ENCODE peak calls at places on chromosomes 16 and 17, in nine cellular contexts. One of them, this sample, is unnamed.

GRCh38 chr17:58330997-58331814 is 2.6 kb upstream of the TSPOAP1 start:
- DNase-seq in breast epithelium: no peak
- DNase-seq in GM23338: peak
- DNase-seq in stomach: peak
- DNase-seq in H1: no peak
- DNase-seq in GM12878: no peak
- DNase-seq in GM12891: no peak
- DNase-seq in prostate gland: no peak
- DNase-seq in GM12892: peak
- DNase-seq in this sample: no peak

GRCh38 chr17:2926019-2926650 is 129.9 kb downstream of the RAP1GAP2 start:
- DNase-seq in H1: no peak
- DNase-seq in GM12878: no peak
- DNase-seq in GM12891: no peak
- DNase-seq in GM23338: no peak
- DNase-seq in stomach: no peak
- DNase-seq in prostate gland: no peak
- DNase-seq in GM12892: no peak
- DNase-seq in breast epithelium: peak
- DNase-seq in this sample: no peak

GRCh38 chr17:76240461-76241204 is at the start of gene RNF157:
- DNase-seq in breast epithelium: peak
- DNase-seq in GM12891: peak
- DNase-seq in GM12878: no peak
- DNase-seq in GM23338: peak
- DNase-seq in stomach: peak
- DNase-seq in GM12892: peak
- DNase-seq in prostate gland: peak
- DNase-seq in H1: no peak
- DNase-seq in this sample: no peak

GRCh38 chr17:32755045-32755805 is 121.7 kb downstream of the MYO1D start:
- DNase-seq in prostate gland: no peak
- DNase-seq in GM12892: no peak
- DNase-seq in GM23338: peak
- DNase-seq in breast epithelium: no peak
- DNase-seq in H1: no peak
- DNase-seq in stomach: no peak
- DNase-seq in GM12878: no peak
- DNase-seq in GM12891: no peak
- DNase-seq in this sample: peak

GRCh38 chr17:70313450-70313849 is 144.1 kb downstream of the KCNJ2 start:
- DNase-seq in GM23338: no peak
- DNase-seq in stomach: no peak
- DNase-seq in GM12891: no peak
- DNase-seq in GM12878: no peak
- DNase-seq in breast epithelium: no peak
- DNase-seq in H1: no peak
- DNase-seq in prostate gland: no peak
- DNase-seq in GM12892: no peak
- DNase-seq in this sample: no peak

GRCh38 chr17:3928394-3928793 is 12.1 kb upstream of the P2RX1 start:
- DNase-seq in prostate gland: no peak
- DNase-seq in GM12891: no peak
- DNase-seq in GM12892: no peak
- DNase-seq in stomach: no peak
- DNase-seq in H1: no peak
- DNase-seq in GM23338: no peak
- DNase-seq in GM12878: no peak
- DNase-seq in breast epithelium: no peak
- DNase-seq in this sample: no peak

GRCh38 chr16:56600398-56600999 is 7.9 kb upstream of the MT2A start:
- DNase-seq in breast epithelium: no peak
- DNase-seq in GM23338: peak
- DNase-seq in GM12892: no peak
- DNase-seq in stomach: peak
- DNase-seq in prostate gland: peak
- DNase-seq in GM12878: no peak
- DNase-seq in GM12891: no peak
- DNase-seq in H1: no peak
- DNase-seq in this sample: no peak

GRCh38 chr17:2023692-2024571 is 1.2 kb downstream of the RTN4RL1 start:
- DNase-seq in GM12891: no peak
- DNase-seq in GM12878: no peak
- DNase-seq in stomach: no peak
- DNase-seq in GM23338: peak
- DNase-seq in H1: peak
- DNase-seq in prostate gland: no peak
- DNase-seq in breast epithelium: peak
- DNase-seq in GM12892: no peak
- DNase-seq in this sample: no peak

GRCh38 chr17:59892251-59892848 is 393 bp downstream of the TUBD1 start:
- DNase-seq in stomach: no peak
- DNase-seq in prostate gland: no peak
- DNase-seq in GM12878: no peak
- DNase-seq in GM12891: no peak
- DNase-seq in breast epithelium: no peak
- DNase-seq in GM12892: peak
- DNase-seq in GM23338: peak
- DNase-seq in H1: no peak
- DNase-seq in this sample: no peak
- TF ChIP-seq POLR2AphosphoS5 in stomach: peak
- TF ChIP-seq POLR2AphosphoS5 in prostate gland: no peak
- TF ChIP-seq POLR2AphosphoS5 in GM12878: no peak
- TF ChIP-seq POLR2AphosphoS5 in GM12891: no peak
- TF ChIP-seq POLR2AphosphoS5 in breast epithelium: no peak
- TF ChIP-seq POLR2AphosphoS5 in GM12892: no peak
- TF ChIP-seq POLR2AphosphoS5 in GM23338: no peak
- TF ChIP-seq POLR2AphosphoS5 in H1: no peak
- TF ChIP-seq POLR2AphosphoS5 in this sample: peak

DNA sequence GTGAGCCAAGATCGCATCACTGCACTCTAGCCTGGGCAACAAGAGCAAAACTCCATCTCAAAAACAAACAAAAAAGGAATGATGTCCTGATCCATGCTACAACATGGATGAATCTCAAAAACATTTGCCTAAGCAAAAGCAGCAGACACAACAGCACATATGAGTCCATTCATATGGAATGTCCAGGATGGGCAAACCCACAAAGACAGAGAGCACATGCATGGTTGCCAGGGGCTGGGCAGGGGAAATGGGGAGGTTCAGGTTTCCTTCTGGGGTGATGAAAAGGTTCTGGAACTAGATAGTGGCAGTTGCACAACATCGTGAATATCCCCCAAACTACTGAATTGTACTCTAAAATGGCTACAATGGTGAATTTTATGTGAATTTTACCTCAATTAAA is 35.3 kb upstream of the RAI1 start:
- DNase-seq in breast epithelium: no peak
- DNase-seq in prostate gland: no peak
- DNase-seq in stomach: no peak
- DNase-seq in GM12891: no peak
- DNase-seq in GM12878: no peak
- DNase-seq in GM23338: no peak
- DNase-seq in H1: no peak
- DNase-seq in GM12892: no peak
- DNase-seq in this sample: no peak
- TF ChIP-seq POLR2AphosphoS5 in breast epithelium: no peak
- TF ChIP-seq POLR2AphosphoS5 in prostate gland: no peak
- TF ChIP-seq POLR2AphosphoS5 in stomach: no peak
- TF ChIP-seq POLR2AphosphoS5 in GM12891: no peak
- TF ChIP-seq POLR2AphosphoS5 in GM12878: no peak
- TF ChIP-seq POLR2AphosphoS5 in GM23338: no peak
- TF ChIP-seq POLR2AphosphoS5 in H1: no peak
- TF ChIP-seq POLR2AphosphoS5 in GM12892: no peak
- TF ChIP-seq POLR2AphosphoS5 in this sample: no peak

GRCh38 chr16:4957720-4958509 is at the start of gene SEC14L5:
- DNase-seq in GM12892: peak
- DNase-seq in H1: peak
- DNase-seq in GM23338: peak
- DNase-seq in GM12878: peak
- DNase-seq in stomach: peak
- DNase-seq in prostate gland: peak
- DNase-seq in GM12891: peak
- DNase-seq in breast epithelium: peak
- DNase-seq in this sample: peak
- TF ChIP-seq POLR2AphosphoS5 in GM12892: no peak
- TF ChIP-seq POLR2AphosphoS5 in H1: no peak
- TF ChIP-seq POLR2AphosphoS5 in GM23338: peak
- TF ChIP-seq POLR2AphosphoS5 in GM12878: no peak
- TF ChIP-seq POLR2AphosphoS5 in stomach: peak
- TF ChIP-seq POLR2AphosphoS5 in prostate gland: peak
- TF ChIP-seq POLR2AphosphoS5 in GM12891: no peak
- TF ChIP-seq POLR2AphosphoS5 in breast epithelium: peak
- TF ChIP-seq POLR2AphosphoS5 in this sample: no peak

GRCh38 chr17:64343833-64344637 is 46.6 kb downstream of the PECAM1 start:
- DNase-seq in GM23338: peak
- DNase-seq in GM12892: no peak
- DNase-seq in prostate gland: peak
- DNase-seq in stomach: peak
- DNase-seq in H1: no peak
- DNase-seq in breast epithelium: peak
- DNase-seq in GM12878: no peak
- DNase-seq in GM12891: no peak
- DNase-seq in this sample: no peak
- TF ChIP-seq POLR2AphosphoS5 in GM23338: no peak
- TF ChIP-seq POLR2AphosphoS5 in GM12892: no peak
- TF ChIP-seq POLR2AphosphoS5 in prostate gland: peak
- TF ChIP-seq POLR2AphosphoS5 in stomach: peak
- TF ChIP-seq POLR2AphosphoS5 in H1: no peak
- TF ChIP-seq POLR2AphosphoS5 in breast epithelium: peak
- TF ChIP-seq POLR2AphosphoS5 in GM12878: no peak
- TF ChIP-seq POLR2AphosphoS5 in GM12891: no peak
- TF ChIP-seq POLR2AphosphoS5 in this sample: no peak

GRCh38 chr16:13351651-13352217 is 450.3 kb downstream of the SHISA9 start:
- DNase-seq in stomach: no peak
- DNase-seq in prostate gland: no peak
- DNase-seq in breast epithelium: no peak
- DNase-seq in GM12892: no peak
- DNase-seq in GM23338: peak
- DNase-seq in GM12891: no peak
- DNase-seq in GM12878: no peak
- DNase-seq in H1: no peak
- DNase-seq in this sample: no peak
- TF ChIP-seq POLR2AphosphoS5 in stomach: no peak
- TF ChIP-seq POLR2AphosphoS5 in prostate gland: no peak
- TF ChIP-seq POLR2AphosphoS5 in breast epithelium: no peak
- TF ChIP-seq POLR2AphosphoS5 in GM12892: no peak
- TF ChIP-seq POLR2AphosphoS5 in GM23338: no peak
- TF ChIP-seq POLR2AphosphoS5 in GM12891: no peak
- TF ChIP-seq POLR2AphosphoS5 in GM12878: no peak
- TF ChIP-seq POLR2AphosphoS5 in H1: peak
- TF ChIP-seq POLR2AphosphoS5 in this sample: no peak

GRCh38 chr16:84085271-84085667 is 31.5 kb downstream of the MBTPS1 start:
- DNase-seq in GM12892: no peak
- DNase-seq in H1: no peak
- DNase-seq in stomach: no peak
- DNase-seq in GM23338: no peak
- DNase-seq in prostate gland: no peak
- DNase-seq in GM12891: no peak
- DNase-seq in GM12878: no peak
- DNase-seq in breast epithelium: no peak
- DNase-seq in this sample: no peak

GRCh38 chr16:84086357-84086756 is 30.4 kb downstream of the MBTPS1 start:
- DNase-seq in GM12892: no peak
- DNase-seq in H1: no peak
- DNase-seq in GM12878: no peak
- DNase-seq in breast epithelium: no peak
- DNase-seq in GM12891: no peak
- DNase-seq in stomach: no peak
- DNase-seq in prostate gland: no peak
- DNase-seq in GM23338: no peak
- DNase-seq in this sample: no peak

GRCh38 chr16:84085774-84086173 is 31.0 kb downstream of the MBTPS1 start:
- DNase-seq in prostate gland: no peak
- DNase-seq in stomach: no peak
- DNase-seq in GM12891: no peak
- DNase-seq in GM12892: no peak
- DNase-seq in GM23338: no peak
- DNase-seq in breast epithelium: no peak
- DNase-seq in GM12878: no peak
- DNase-seq in H1: no peak
- DNase-seq in this sample: no peak

GRCh38 chr16:84082835-84083569 is 33.7 kb downstream of the MBTPS1 start:
- DNase-seq in H1: no peak
- DNase-seq in breast epithelium: no peak
- DNase-seq in prostate gland: no peak
- DNase-seq in stomach: no peak
- DNase-seq in GM12878: no peak
- DNase-seq in GM12891: no peak
- DNase-seq in GM23338: no peak
- DNase-seq in GM12892: no peak
- DNase-seq in this sample: no peak

DNA sequence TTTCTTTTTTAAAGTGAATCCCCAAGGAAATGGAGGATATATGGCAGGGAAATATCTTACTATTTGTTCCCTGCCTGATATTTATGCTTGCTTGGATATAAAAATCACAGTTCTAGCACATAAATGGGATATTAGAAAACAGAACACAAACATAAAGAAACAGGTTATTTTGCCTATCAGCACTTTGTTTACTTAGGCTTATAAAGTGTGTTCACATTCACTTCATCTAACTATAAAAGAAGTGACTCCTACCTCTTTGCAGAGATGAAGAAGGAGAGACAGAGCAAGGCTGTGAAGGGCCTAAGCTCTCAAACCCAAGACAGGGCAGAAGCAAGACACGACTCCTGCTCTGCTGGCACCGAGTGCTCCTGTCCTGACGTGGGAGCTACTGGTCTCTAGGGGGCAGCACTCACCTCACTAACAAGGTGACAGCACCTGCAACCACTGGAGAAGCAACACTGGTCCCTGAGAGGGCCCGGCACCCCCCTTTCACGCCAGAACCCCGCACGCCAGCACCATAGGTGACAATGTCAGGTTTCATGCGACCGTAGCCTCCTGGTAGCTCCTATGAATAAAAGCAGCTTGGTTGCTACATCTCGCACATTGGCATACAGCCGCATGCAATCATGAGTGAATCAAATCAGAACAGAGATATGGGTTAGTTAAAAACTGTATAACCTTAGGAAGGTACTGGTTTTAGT is 32.0 kb downstream of the MBTPS1 start:
- DNase-seq in GM23338: peak
- DNase-seq in prostate gland: peak
- DNase-seq in breast epithelium: peak
- DNase-seq in stomach: peak
- DNase-seq in GM12878: peak
- DNase-seq in GM12892: peak
- DNase-seq in GM12891: peak
- DNase-seq in H1: peak
- DNase-seq in this sample: peak
- TF ChIP-seq POLR2AphosphoS5 in GM23338: no peak
- TF ChIP-seq POLR2AphosphoS5 in prostate gland: peak
- TF ChIP-seq POLR2AphosphoS5 in breast epithelium: no peak
- TF ChIP-seq POLR2AphosphoS5 in stomach: no peak
- TF ChIP-seq POLR2AphosphoS5 in GM12878: no peak
- TF ChIP-seq POLR2AphosphoS5 in GM12892: no peak
- TF ChIP-seq POLR2AphosphoS5 in GM12891: no peak
- TF ChIP-seq POLR2AphosphoS5 in H1: peak
- TF ChIP-seq POLR2AphosphoS5 in this sample: no peak

This sample was measured in Panc1.